ENCODE peak calls at places on chromosome 10, in five cellular contexts. C, K, Y, Q and T are unnamed samples.

GRCh38 chr10:113161061-113161460 is 211.0 kb downstream of the TCF7L2 start:
- DNase-seq in C (no peak), Y (no peak), Q (no peak), K (no peak), T (no peak)

GRCh38 chr10:5559642-5560141 is 34.9 kb downstream of the CALML3 start:
- DNase-seq in Q (peak), K (peak), C (no peak), Y (no peak), T (no peak)

GRCh38 chr10:91137822-91138221 is 82.6 kb upstream of the PCGF5 start:
- DNase-seq in Y (no peak), K (no peak), Q (no peak), C (no peak), T (no peak)

GRCh38 chr10:25080880-25081581 is 64.6 kb downstream of the THNSL1 start:
- DNase-seq in Q (peak), K (peak), C (peak), Y (peak), T (peak)

GRCh38 chr10:97762816-97763215 is 9.0 kb downstream of the SFRP5 start:
- DNase-seq in Q (no peak), Y (no peak), C (peak), K (no peak), T (no peak)

GRCh38 chr10:84499846-84500245 is 171.5 kb downstream of the CCSER2 start:
- DNase-seq in Q (no peak), Y (no peak), K (peak), C (no peak), T (no peak)

GRCh38 chr10:94459385-94459784 is 57.0 kb downstream of the TBC1D12 start:
- DNase-seq in Y (no peak), K (no peak), C (no peak), Q (no peak), T (no peak)

GRCh38 chr10:27235706-27236105 is 4.9 kb downstream of the ACBD5 start:
- DNase-seq in Q (no peak), K (no peak), Y (no peak), C (no peak), T (no peak)

GRCh38 chr10:125217986-125218675 is 57.8 kb upstream of the CTBP2 start:
- DNase-seq in Q (no peak), Y (no peak), C (no peak), K (peak), T (no peak)

GRCh38 chr10:70619271-70620019 is 16.9 kb upstream of the PRF1 start:
- DNase-seq in C (no peak), Q (peak), Y (peak), K (peak), T (no peak)

GRCh38 chr10:133326745-133327650 is 9.7 kb downstream of the CALY start:
- DNase-seq in K (peak), Y (no peak), Q (peak), C (no peak), T (no peak)

GRCh38 chr10:133325392-133325760 is 11.3 kb downstream of the CALY start:
- DNase-seq in C (no peak), K (no peak), Q (no peak), Y (no peak), T (no peak)

GRCh38 chr10:133324198-133324792 is 12.4 kb downstream of the CALY start:
- DNase-seq in Y (no peak), C (peak), Q (peak), K (peak), T (peak)

GRCh38 chr10:133325761-133326463 is 10.8 kb downstream of the CALY start:
- DNase-seq in Y (no peak), C (no peak), K (no peak), Q (no peak), T (no peak)

DNA sequence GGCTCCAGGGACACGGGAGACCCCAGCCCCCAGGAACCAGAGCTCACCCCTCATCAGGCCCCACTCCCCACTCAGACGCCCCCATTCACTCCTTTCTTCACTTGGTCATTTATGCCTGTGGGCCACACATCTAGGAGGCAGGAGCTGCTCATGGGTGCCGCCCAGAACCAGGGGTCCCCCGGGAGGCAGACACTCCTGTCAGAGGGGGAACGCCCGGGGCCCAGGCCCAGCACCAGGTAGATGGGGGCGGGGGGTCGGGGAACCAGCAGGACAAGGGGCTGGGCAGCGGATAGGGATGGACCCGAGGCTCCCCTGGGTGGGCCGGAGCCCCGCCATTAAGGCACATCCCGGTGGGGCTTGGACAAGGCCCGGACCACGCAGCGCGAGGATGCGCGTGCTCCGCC is 11.8 kb downstream of the CALY start:
- DNase-seq in C (no peak), K (no peak), Y (no peak), Q (no peak), T (no peak)
- H3K9ac ChIP-seq in C (no peak), K (no peak), Y (no peak), Q (no peak), T (peak)

DNA sequence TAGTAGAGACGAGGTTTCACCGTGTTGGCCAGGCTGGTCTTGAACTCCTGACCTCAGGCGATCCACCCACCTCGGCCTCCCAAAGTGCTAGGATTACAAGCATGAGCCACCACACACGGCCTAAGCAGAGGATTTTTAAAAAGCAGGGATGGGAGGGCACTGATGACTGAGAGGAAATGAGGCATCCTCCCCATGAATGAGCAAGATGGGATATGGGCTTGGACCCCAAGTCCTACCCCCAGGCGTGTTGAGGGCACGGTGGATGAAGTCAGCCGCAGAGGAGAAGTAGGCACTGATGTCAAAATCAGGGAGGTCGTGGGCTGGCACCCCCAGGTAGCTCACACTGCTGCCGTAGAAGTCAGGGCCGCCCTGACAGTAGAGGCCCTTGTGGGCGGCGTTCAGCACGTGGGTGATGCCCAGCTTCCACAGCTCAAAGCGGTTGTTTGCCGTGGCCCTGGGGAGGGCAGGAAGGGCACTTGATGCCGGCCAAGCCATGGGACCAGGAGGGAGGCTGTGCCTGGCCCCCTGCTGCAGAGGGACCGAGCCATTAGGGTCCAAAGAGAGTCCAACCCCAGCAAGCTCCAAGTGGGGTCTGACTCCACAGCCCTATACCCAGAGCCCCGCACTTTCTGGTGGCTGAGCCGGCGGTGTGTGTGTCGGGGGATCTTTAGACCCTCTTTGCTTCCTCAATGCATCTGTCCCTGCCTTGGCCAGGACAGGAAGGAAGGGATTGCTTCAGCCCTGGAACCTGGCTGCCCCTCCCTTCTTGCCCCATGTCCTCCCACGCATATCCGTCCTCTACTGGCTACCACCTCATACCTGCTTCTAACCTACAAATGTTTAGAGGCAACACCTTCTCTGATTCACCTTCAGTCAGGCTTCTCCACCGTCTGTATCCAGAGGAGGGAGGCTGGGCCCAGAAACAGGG is 3.4 kb upstream of the SAMD8 start:
- DNase-seq in Q (no peak), Y (peak), K (no peak), C (no peak), T (no peak)
- H3K4me3 ChIP-seq in Q (no peak), Y (no peak), K (no peak), C (peak), T (no peak)

GRCh38 chr10:51367120-51367519 is 292.8 kb downstream of the PRKG1 start:
- DNase-seq in C (no peak), K (no peak), Q (no peak), Y (no peak), T (no peak)

GRCh38 chr10:51368943-51369342 is 294.7 kb downstream of the PRKG1 start:
- DNase-seq in C (no peak), Y (no peak), K (no peak), Q (no peak), T (no peak)

GRCh38 chr10:51363415-51363814 is 289.1 kb downstream of the PRKG1 start:
- DNase-seq in Y (no peak), K (no peak), C (no peak), Q (no peak), T (no peak)

GRCh38 chr10:51369903-51370302 is 295.6 kb downstream of the PRKG1 start:
- DNase-seq in C (no peak), Y (no peak), K (peak), Q (peak), T (no peak)

DNA sequence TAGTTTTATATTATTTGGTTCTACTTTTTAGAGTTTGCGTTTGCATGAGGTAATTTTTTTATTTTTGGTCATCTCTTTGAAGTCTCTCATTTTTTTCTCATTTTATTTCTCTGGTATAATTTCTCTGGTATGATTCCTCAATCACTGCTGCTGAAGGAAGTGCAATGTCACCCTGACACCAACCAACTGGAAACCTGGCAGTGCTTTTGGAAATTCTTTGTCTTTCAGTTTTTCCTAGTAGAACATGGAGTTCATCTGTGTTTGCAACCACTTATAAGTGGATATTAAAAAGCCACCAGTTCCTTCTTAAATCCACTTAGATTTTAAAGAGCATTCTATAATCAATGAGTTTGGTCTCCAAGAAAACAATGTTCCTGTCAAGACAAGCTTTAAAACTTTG is 291.8 kb downstream of the PRKG1 start:
- DNase-seq in C (no peak), Q (no peak), Y (no peak), K (no peak), T (no peak)
- H3K27ac ChIP-seq in C (no peak), Q (no peak), Y (no peak), K (no peak), T (no peak)

GRCh38 chr10:855079-855478 is 76.4 kb downstream of the LARP4B start:
- DNase-seq in K (no peak), Y (no peak), C (no peak), Q (no peak), T (no peak)

GRCh38 chr10:853017-853416 is 78.5 kb downstream of the LARP4B start:
- DNase-seq in Q (no peak), K (no peak), Y (no peak), C (no peak), T (no peak)

GRCh38 chr10:856405-857157 is 74.9 kb downstream of the LARP4B start:
- DNase-seq in Q (no peak), Y (no peak), C (no peak), K (no peak), T (no peak)

GRCh38 chr10:852386-852785 is 79.1 kb downstream of the LARP4B start:
- DNase-seq in C (peak), Q (no peak), K (no peak), Y (no peak), T (no peak)

DNA sequence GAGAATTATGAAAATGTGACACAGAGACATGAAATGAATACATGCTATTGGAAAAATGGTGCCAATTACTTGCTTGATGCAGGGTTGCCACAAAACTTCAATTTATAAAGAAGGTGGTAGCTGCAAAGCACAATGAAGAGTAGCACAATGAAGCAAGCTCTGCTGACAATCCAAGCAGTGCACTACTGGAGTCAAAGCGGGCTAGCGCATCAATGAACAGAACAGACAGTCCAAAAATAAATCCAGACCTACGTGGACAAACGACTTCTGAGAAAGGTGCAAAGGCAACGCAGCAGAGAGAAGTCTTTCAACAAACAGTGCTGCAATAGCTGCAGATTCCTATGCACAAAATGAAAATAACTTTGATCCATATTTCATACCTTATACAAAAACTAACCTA is 75.8 kb downstream of the LARP4B start:
- DNase-seq in Y (no peak), Q (no peak), K (no peak), C (no peak), T (no peak)
- H3K9ac ChIP-seq in Y (no peak), Q (no peak), K (no peak), C (no peak), T (no peak)

DNA sequence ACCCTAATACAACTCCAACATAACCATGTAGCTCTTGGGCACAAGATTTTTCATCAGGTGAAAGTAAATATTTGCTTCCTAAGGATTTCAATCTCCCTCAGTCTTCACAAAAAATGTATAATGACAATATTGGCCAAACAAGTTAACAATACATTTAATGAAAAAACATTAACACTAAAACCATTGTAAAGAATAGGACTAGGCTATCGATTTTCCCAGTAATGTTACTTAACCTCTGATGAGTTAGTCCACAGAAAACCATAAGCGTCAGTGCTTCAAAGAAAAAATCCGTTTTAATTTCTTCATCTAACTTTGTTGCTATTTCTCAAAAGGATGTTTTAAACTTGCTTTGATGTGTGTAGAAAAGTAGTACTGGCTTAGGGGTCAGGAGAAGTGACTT is 1.2 kb downstream of the ZNF33B start:
- DNase-seq in Y (no peak), C (peak), K (no peak), Q (peak), T (no peak)
- H3K4me3 ChIP-seq in Y (peak), C (peak), K (no peak), Q (peak), T (peak)

DNA sequence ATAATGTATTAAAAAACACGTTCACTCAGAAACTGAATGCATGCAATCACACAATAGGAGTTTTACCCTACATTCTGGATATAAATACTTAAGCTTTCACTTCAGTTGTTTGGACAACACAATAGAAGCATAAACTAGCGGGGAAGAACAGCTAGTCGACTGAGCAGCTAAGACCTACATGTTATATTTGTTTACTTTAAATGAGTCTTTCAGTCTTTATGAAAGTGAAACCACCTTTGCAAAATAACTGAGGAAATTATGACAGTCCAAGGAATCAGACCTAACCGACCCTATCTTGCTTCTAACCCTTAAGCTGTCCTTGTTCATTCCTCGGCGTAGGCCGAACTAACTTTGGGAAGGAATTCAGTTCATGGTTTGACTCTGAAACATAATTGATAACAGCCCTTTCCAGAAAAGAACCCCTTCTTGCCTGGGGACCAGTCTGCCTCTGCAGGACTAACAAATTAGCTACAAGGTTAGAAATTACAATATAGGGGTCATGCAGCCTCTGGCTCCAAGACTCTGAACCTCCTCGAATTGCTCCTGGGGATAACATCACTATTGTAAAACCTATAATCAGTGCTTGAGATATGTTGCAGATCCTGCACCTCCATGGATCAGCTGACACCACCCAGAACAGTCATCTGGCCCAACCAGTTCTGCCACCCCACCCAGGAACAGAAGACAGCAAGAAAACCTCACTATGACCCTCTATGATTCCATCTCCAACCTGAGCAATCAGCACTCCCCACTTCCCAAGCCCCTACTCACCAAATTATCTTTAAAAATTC is 185.1 kb upstream of the KLF6 start:
- DNase-seq in C (no peak), Q (no peak), Y (peak), K (peak), T (no peak)
- H3K27ac ChIP-seq in C (no peak), Q (no peak), Y (no peak), K (no peak), T (peak)

DNA sequence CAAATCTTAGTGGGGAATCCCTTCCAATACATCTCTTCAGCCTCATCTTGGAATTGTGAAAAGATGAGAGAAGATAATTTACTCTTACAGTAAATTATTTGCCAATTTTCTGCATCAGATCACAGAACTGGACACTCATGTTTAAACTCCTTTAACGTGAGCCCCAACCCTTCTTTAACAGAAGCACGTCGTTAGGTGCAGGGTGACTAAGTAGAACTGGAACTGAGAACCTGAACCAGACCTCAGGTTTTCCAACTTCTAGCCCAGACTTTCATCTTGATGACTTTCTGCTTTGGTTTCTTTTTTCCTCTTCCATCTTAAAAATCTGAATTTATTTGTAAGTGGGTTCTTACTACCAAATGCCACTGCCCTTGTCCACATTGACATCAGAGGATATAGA is 57.2 kb upstream of the LYZL2 start:
- DNase-seq in C (no peak), Y (no peak), Q (no peak), K (no peak), T (no peak)
- H3K9ac ChIP-seq in C (no peak), Y (no peak), Q (no peak), K (no peak), T (no peak)

GRCh38 chr10:133306941-133307379 is 1.7 kb downstream of the TUBGCP2 start:
- DNase-seq in Y (no peak), K (no peak), C (no peak), Q (no peak), T (no peak)
- H3K4me3 ChIP-seq in Y (no peak), K (no peak), C (peak), Q (peak), T (no peak)

GRCh38 chr10:72001026-72001380 is 36.8 kb downstream of the CHST3 start:
- DNase-seq in K (no peak), C (no peak), Q (no peak), Y (no peak), T (no peak)
- H3K27ac ChIP-seq in K (no peak), C (no peak), Q (no peak), Y (no peak), T (no peak)

DNA sequence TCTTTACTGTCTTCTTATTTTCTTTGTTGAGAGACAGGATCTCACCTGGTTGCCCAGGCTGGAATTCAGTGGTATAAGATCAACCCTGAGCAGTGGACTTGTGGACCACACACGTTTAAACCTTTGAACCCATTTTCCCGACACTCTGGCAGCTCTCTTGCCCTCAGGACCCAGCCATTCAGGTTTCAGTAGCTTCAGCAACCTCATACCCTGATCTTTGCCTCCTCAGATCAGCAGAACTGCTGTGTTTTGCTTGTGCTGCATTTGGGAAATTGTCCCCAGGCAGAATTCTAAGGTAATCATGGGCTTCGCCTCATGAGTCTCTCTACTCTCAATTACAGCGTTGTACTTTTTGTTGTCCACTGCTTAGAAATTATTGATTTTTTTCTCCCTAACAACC is 317.6 kb upstream of the KIAA1217 start:
- DNase-seq in C (no peak), K (no peak), Y (no peak), Q (no peak), T (no peak)
- H3K9ac ChIP-seq in C (no peak), K (no peak), Y (no peak), Q (no peak), T (no peak)